ENCODE peak calls at places on chromosomes 5 and 9, in eight cellular contexts. Q is NCI-H460; J is CD4-positive, CD25-positive, alpha-beta regulatory T cell; I is CD8-positive, alpha-beta T cell; P is nucleus accumbens; V is kidney tubule cell; T is heart right ventricle; N is A172. D is an unnamed sample.

GRCh38 chr9:98365227-98365669 is 109.8 kb upstream of the TBC1D2 start:
- DNase-seq in P (no peak), V (peak; percentile 50), T (no peak), I (no peak), Q (no peak), N (peak; percentile 36), J (peak; percentile 9), D (no peak)

GRCh38 chr5:4487581-4487980 is 652.5 kb upstream of the ADAMTS16 start:
- DNase-seq in J (no peak), T (no peak), V (no peak), Q (no peak), I (no peak), P (no peak), N (no peak), D (no peak)

GRCh38 chr5:62960781-62961180 is 382.2 kb downstream of the LRRC70 start:
- DNase-seq in I (no peak), P (no peak), V (peak; percentile 26), T (no peak), Q (no peak), J (no peak), N (no peak), D (no peak)

GRCh38 chr5:147857302-147858129 is 21.0 kb upstream of the SCGB3A2 start:
- DNase-seq in I (peak; percentile 10), Q (peak; percentile 62), N (peak; percentile 68), P (no peak), V (peak; percentile 62), J (peak; percentile 9), T (no peak), D (peak; percentile 38)

GRCh38 chr5:37549411-37549810 is 170.3 kb downstream of the WDR70 start:
- DNase-seq in P (no peak), T (no peak), J (no peak), Q (no peak), I (no peak), V (no peak), N (no peak), D (no peak)

GRCh38 chr9:96222132-96222531 is 79.8 kb downstream of the HSD17B3 start:
- DNase-seq in T (no peak), I (no peak), Q (no peak), J (no peak), V (no peak), P (no peak), N (peak; percentile 28), D (no peak)

GRCh38 chr9:119044801-119045200 is 324.4 kb downstream of the BRINP1 start:
- DNase-seq in I (no peak), N (no peak), P (no peak), T (no peak), V (peak; percentile 73), Q (no peak), J (no peak), D (no peak)

GRCh38 chr5:75660678-75661465 is 49.6 kb downstream of the ANKDD1B start:
- DNase-seq in I (no peak), P (no peak), J (no peak), Q (no peak), V (no peak), T (no peak), N (no peak), D (no peak)

GRCh38 chr5:127320032-127320945 is 29.7 kb downstream of the MEGF10 start:
- DNase-seq in N (peak; percentile 87), Q (no peak), T (no peak), P (no peak), I (no peak), V (peak; percentile 84), J (no peak), D (no peak)

GRCh38 chr9:116267021-116267420 is 113.4 kb downstream of the PAPPA start:
- DNase-seq in N (no peak), P (no peak), Q (no peak), J (no peak), V (no peak), I (no peak), T (no peak), D (no peak)

GRCh38 chr9:111287127-111287526 is 42.9 kb downstream of the OR2K2 start:
- DNase-seq in Q (no peak), N (peak; percentile 14), P (no peak), T (no peak), J (no peak), I (no peak), V (peak; percentile 83), D (no peak)

GRCh38 chr9:77455312-77455927 is 192.7 kb downstream of the GNA14 start:
- DNase-seq in P (no peak), Q (peak; percentile 48), V (peak; percentile 33), J (no peak), N (peak; percentile 57), T (no peak), I (no peak), D (no peak)

GRCh38 chr5:65867509-65868195 is 58.7 kb upstream of the ERBIN start:
- DNase-seq in N (peak; percentile 46), I (no peak), T (no peak), J (no peak), V (peak; percentile 65), Q (no peak), P (no peak), D (no peak)

GRCh38 chr9:70170151-70170795 is 88.5 kb upstream of the SMC5 start:
- DNase-seq in I (no peak), V (no peak), T (no peak), Q (no peak), P (no peak), J (no peak), N (no peak), D (no peak)

GRCh38 chr9:129669141-129669718 is 3.8 kb downstream of the PRRX2 start:
- DNase-seq in T (no peak), N (peak; percentile 26), P (no peak), J (no peak), Q (no peak), I (no peak), V (peak; percentile 17), D (no peak)

GRCh38 chr5:133201310-133201709 is 149.5 kb downstream of the HSPA4 start:
- DNase-seq in T (no peak), I (no peak), Q (no peak), N (no peak), P (no peak), V (no peak), J (no peak), D (no peak)

GRCh38 chr5:177447611-177448243 is 1.1 kb downstream of the PRR7 start:
- DNase-seq in V (peak; percentile 98), N (peak; percentile 99), T (peak; percentile 60), Q (peak; percentile 86), I (no peak), P (peak; percentile 58), J (no peak), D (peak; percentile 83)

GRCh38 chr5:43192558-43193170 is 639 bp downstream of the NIM1K start:
- DNase-seq in Q (no peak), N (no peak), P (peak; percentile 36), J (peak; percentile 29), T (peak; percentile 30), I (no peak), V (peak; percentile 24), D (peak; percentile 40)

GRCh38 chr5:61631438-61631941 is 299.4 kb downstream of the ZSWIM6 start:
- DNase-seq in J (no peak), P (peak; percentile 60), V (peak; percentile 26), T (peak; percentile 72), I (no peak), N (no peak), Q (no peak), D (peak; percentile 87)

GRCh38 chr5:139788294-139788875 is 7.2 kb upstream of the PSD2 start:
- DNase-seq in Q (no peak), P (peak; percentile 64), V (no peak), I (no peak), T (peak; percentile 30), N (no peak), J (no peak), D (peak; percentile 89)

GRCh38 chr5:172861461-172861860 is 27.4 kb downstream of the ERGIC1 start:
- DNase-seq in P (no peak), J (no peak), V (no peak), N (no peak), Q (no peak), T (no peak), I (no peak), D (no peak)

GRCh38 chr9:114229236-114229635 is 73.9 kb downstream of the COL27A1 start:
- DNase-seq in J (no peak), I (no peak), T (no peak), V (no peak), Q (no peak), N (no peak), P (no peak), D (no peak)

GRCh38 chr5:17217421-17218352 is at the start of gene BASP1:
- DNase-seq in P (peak; percentile 20), V (peak; percentile 68), I (no peak), Q (peak; percentile 85), J (peak; percentile 31), N (peak; percentile 55), T (peak; percentile 79), D (peak; percentile 51)

D was measured in hippocampal formation.